ENCODE peak calls at places on chromosomes 13 and 19, in six cellular contexts. D is neuronal stem cell, W is H9, N is mesenchymal stem cell, H is IMR-90, Z is trophoblast cell. X is an unnamed sample.

GRCh38 chr13:79522583-79522982 is 41.6 kb downstream of the NDFIP2 start:
- DNase-seq in D (no peak), W (no peak), N (no peak), H (peak; percentile 64), Z (no peak), X (no peak)

GRCh38 chr19:48194041-48194871 is 23.8 kb downstream of the ZSWIM9 start:
- DNase-seq in D (no peak), W (peak; percentile 54), N (no peak), H (peak; percentile 7), Z (no peak), X (peak; percentile 79)

GRCh38 chr19:40625406-40626120 is 24.4 kb downstream of the LTBP4 start:
- DNase-seq in D (no peak), W (no peak), N (no peak), H (no peak), Z (no peak), X (no peak)

GRCh38 chr13:111115841-111116500 is 861 bp downstream of the ARHGEF7 start:
- DNase-seq in D (peak; percentile 32), W (no peak), N (peak; percentile 94), H (peak; percentile 87), Z (peak; percentile 71), X (peak; percentile 56)

GRCh38 chr13:105513448-105513847 is 1022.0 kb downstream of the EFNB2 start:
- DNase-seq in D (no peak), W (no peak), N (no peak), H (no peak), Z (no peak), X (no peak)

GRCh38 chr13:73653688-73654087 is 480.5 kb downstream of the KLF12 start:
- DNase-seq in D (no peak), W (no peak), N (no peak), H (no peak), Z (no peak), X (no peak)

GRCh38 chr13:75550159-75550567 is 572 bp downstream of the UCHL3 start:
- DNase-seq in D (no peak), W (no peak), N (peak; percentile 76), H (peak; percentile 87), Z (peak; percentile 52), X (no peak)

GRCh38 chr13:62710766-62711165 is 1295.1 kb upstream of the PCDH20 start:
- DNase-seq in D (no peak), W (no peak), N (no peak), H (no peak), Z (no peak), X (no peak)

GRCh38 chr19:47509973-47510372 is 4.9 kb downstream of the NAPA start:
- DNase-seq in D (no peak), W (no peak), N (no peak), H (no peak), Z (no peak), X (no peak)

GRCh38 chr19:15895876-15896430 is 1.9 kb downstream of the CYP4F2 start:
- DNase-seq in D (no peak), W (no peak), N (no peak), H (no peak), Z (no peak), X (no peak)

GRCh38 chr13:29619995-29620394 is 24.5 kb upstream of the SLC7A1 start:
- DNase-seq in D (no peak), W (no peak), N (no peak), H (peak; percentile 50), Z (no peak), X (no peak)

GRCh38 chr19:47110521-47111080 is 3.0 kb downstream of the ZC3H4 start:
- DNase-seq in D (no peak), W (no peak), N (no peak), H (no peak), Z (no peak), X (no peak)

GRCh38 chr19:40449506-40449905 is 5.4 kb upstream of the SERTAD3 start:
- DNase-seq in D (no peak), W (no peak), N (no peak), H (no peak), Z (no peak), X (no peak)

GRCh38 chr19:3699741-3700241 is 477 bp downstream of the PIP5K1C start:
- DNase-seq in D (no peak), W (no peak), N (no peak), H (no peak), Z (no peak), X (no peak)

GRCh38 chr13:40095695-40096356 is 440.4 kb downstream of the COG6 start:
- DNase-seq in D (no peak), W (no peak), N (no peak), H (no peak), Z (no peak), X (no peak)

GRCh38 chr13:106415971-106416370 is 119.5 kb downstream of the EFNB2 start:
- DNase-seq in D (no peak), W (no peak), N (no peak), H (no peak), Z (no peak), X (no peak)

GRCh38 chr13:106680796-106681482 is 113.0 kb upstream of the ARGLU1 start:
- DNase-seq in D (peak; percentile 69), W (peak; percentile 84), N (no peak), H (no peak), Z (no peak), X (peak; percentile 36)

GRCh38 chr13:50080158-50080855 is 65.1 kb downstream of the KCNRG start:
- DNase-seq in D (peak; percentile 11), W (no peak), N (peak; percentile 77), H (peak; percentile 52), Z (no peak), X (no peak)

GRCh38 chr13:50081899-50082425 is 66.7 kb downstream of the KCNRG start:
- DNase-seq in D (peak; percentile 100), W (peak; percentile 99), N (peak; percentile 99), H (peak; percentile 98), Z (peak; percentile 99), X (peak; percentile 99)

GRCh38 chr13:50081106-50081898 is 66.1 kb downstream of the KCNRG start:
- DNase-seq in D (no peak), W (peak; percentile 63), N (peak; percentile 66), H (no peak), Z (peak; percentile 51), X (peak; percentile 76)

GRCh38 chr13:50080856-50081105 is 65.5 kb downstream of the KCNRG start:
- DNase-seq in D (peak; percentile 27), W (no peak), N (no peak), H (peak; percentile 27), Z (no peak), X (no peak)

DNA sequence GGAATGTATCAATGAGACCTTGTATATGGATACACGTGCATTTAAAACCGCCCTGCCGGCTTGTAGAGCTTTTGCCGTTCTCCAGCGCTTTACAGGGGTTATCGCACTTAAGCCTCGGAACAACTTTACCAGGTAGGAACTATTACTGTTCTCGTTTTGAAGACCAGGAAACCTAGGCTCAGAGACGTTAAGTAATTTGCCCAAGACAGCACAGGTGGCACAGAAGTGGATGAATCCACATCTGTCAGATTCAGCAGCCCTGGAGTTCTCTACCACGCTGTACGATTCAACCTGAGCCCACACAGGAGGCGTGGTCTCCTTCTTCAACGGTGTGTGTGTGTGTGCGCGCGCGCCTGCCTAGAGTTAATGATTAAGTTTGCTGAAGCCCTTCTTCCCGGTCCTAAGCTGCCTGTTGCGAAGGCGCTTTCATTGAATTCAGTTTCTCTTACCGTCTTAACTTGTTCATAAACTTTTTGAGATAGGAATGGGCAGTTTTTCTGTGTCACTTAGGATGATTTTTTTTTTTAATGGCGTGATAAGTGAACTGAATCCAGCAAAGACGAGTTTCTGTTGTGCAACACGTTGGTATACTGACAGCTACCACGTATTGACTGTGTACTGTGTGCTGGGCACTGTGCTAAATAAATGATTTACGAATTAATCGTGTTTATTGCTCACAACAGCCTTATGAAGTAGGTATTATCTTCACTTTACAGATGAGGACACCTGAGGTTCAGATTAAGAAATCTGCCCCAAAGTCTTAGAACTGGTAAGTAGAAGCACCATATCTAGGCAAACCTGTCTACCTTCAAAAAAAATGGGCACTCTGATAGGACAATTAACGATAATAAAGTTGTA is 67.4 kb downstream of the KCNRG start:
- DNase-seq in D (peak; percentile 74), W (peak; percentile 74), N (peak; percentile 88), H (peak; percentile 68), Z (peak; percentile 85), X (peak; percentile 62)
- H4K91ac ChIP-seq in D (no peak overlapping the region), W (no peak overlapping the region), N (no peak overlapping the region), H (peak overlapping the region; percentile 36), Z (peak overlapping the region; percentile 4), X (no peak overlapping the region)

GRCh38 chr19:5287066-5287465 is 53.5 kb downstream of the PTPRS start:
- DNase-seq in D (no peak), W (no peak), N (no peak), H (no peak), Z (no peak), X (no peak)

GRCh38 chr19:5285955-5286354 is 54.7 kb downstream of the PTPRS start:
- DNase-seq in D (no peak), W (no peak), N (no peak), H (no peak), Z (no peak), X (no peak)

GRCh38 chr19:5285311-5285710 is 55.3 kb downstream of the PTPRS start:
- DNase-seq in D (no peak), W (no peak), N (no peak), H (no peak), Z (no peak), X (no peak)

GRCh38 chr19:5288347-5288739 is 52.3 kb downstream of the PTPRS start:
- DNase-seq in D (no peak), W (no peak), N (no peak), H (no peak), Z (no peak), X (no peak)

DNA sequence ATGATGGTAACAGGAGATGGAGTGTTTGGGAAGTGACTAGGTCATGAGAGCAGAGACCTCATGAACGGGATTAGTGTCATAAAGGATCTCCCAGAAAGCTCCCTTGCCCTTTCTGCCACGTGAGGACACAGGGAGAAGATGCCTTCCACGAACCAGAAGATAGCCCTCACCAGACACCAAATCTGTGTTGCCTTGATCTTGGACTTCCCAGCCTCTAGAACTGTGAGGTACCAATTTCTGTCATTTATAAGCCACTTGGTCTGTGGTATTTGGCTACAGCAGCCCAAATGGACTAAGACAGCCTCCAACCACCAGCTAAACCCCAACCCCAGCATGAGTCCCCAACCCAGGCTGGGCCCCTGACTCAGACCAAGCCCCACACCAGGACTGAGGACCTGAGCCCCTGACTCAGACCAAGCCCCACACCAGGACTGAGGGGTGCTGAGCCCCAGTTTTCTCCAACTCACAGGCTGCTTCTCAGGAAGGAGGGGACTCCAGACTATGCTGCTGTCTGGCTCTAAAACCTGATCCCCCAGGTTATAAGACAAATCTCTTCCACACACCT is 54.1 kb downstream of the PTPRS start:
- DNase-seq in D (no peak), W (no peak), N (no peak), H (no peak), Z (no peak), X (no peak)
- H4K91ac ChIP-seq in D (no peak overlapping the region), W (no peak overlapping the region), N (no peak overlapping the region), H (no peak overlapping the region), Z (no peak overlapping the region), X (no peak overlapping the region)

GRCh38 chr13:102145750-102146149 is 256.1 kb downstream of the FGF14 start:
- DNase-seq in D (no peak), W (no peak), N (no peak), H (no peak), Z (no peak), X (no peak)
- H4K91ac ChIP-seq in D (no peak overlapping the region), W (no peak overlapping the region), N (no peak overlapping the region), H (no peak overlapping the region), Z (no peak overlapping the region), X (no peak overlapping the region)

GRCh38 chr19:1214862-1215731 is 9.5 kb downstream of the STK11 start:
- DNase-seq in D (no peak), W (no peak), N (no peak), H (no peak), Z (peak; percentile 69), X (no peak)
- H4K91ac ChIP-seq in D (no peak overlapping the region), W (no peak overlapping the region), N (peak overlapping the region; percentile 78), H (no peak overlapping the region), Z (no peak overlapping the region), X (no peak overlapping the region)